ENCODE peak calls at places on chromosomes 7 and 10, in five cellular contexts. C is HCEC 1CT, J is HS-27A, B is choroid plexus epithelial cell, M is heart left ventricle. A is an unnamed sample.
A peak's percentile ranks its signal among the peaks of the same experiment; 100 is the strongest.

GRCh38 chr10:102004376-102004775 is 51.6 kb downstream of the ARMH3 start:
- DNase-seq in C (peak; percentile 69), J (no peak), B (peak; percentile 87), M (no peak), A (peak; percentile 94)

GRCh38 chr10:49579621-49580020 is 30.5 kb upstream of the SLC18A3 start:
- DNase-seq in C (peak; percentile 59), J (no peak), B (no peak), M (no peak), A (peak; percentile 98)

GRCh38 chr10:129258570-129258969 is 208.5 kb upstream of the MGMT start:
- DNase-seq in C (no peak), J (no peak), B (no peak), M (no peak), A (no peak)

GRCh38 chr10:13219685-13220670 is 14.2 kb downstream of the UCMA start:
- DNase-seq in C (no peak), J (no peak), B (peak; percentile 39), M (no peak), A (no peak)

GRCh38 chr7:12642539-12642938 is 44.9 kb upstream of the ARL4A start:
- DNase-seq in C (no peak), J (no peak), B (no peak), M (no peak), A (no peak)

GRCh38 chr7:77797734-77798393 is 370 bp downstream of the TMEM60 start:
- DNase-seq in C (peak; percentile 32), J (no peak), B (no peak), M (no peak), A (no peak)

GRCh38 chr10:29254123-29255046 is 34.5 kb upstream of the LYZL1 start:
- DNase-seq in C (no peak), J (no peak), B (peak; percentile 39), M (no peak), A (peak; percentile 85)

GRCh38 chr7:73621168-73622063 is 2.9 kb downstream of the MLXIPL start:
- DNase-seq in C (no peak), J (no peak), B (no peak), M (no peak), A (no peak)

GRCh38 chr7:28179081-28180030 is 1.2 kb downstream of the JAZF1 start:
- DNase-seq in C (peak; percentile 61), J (no peak), B (peak; percentile 45), M (peak; percentile 88), A (no peak)